ENCODE peak calls at places on chromosomes 4 and X, in four cellular contexts. L is activated CD4-positive, alpha-beta T cell treated with anti-CD3 and anti-CD28 coated beads, Interleukin-2, amount 10 ng/mL, durations not matched to agents 7 days and 5 days; E is putamen; O is stimulated activated CD4-positive, alpha-beta T cell treated with anti-CD3 and anti-CD28 coated beads, Interleukin-4, amount 100 ng/mL, for 48 hours. N is an unnamed sample.

GRCh38 chr4:89137695-89138094 is 26.4 kb downstream of the TIGD2 start:
- DNase-seq in L (no peak), O (no peak), E (no peak), N (no peak)

GRCh38 chr4:98352403-98352802 is 91.2 kb downstream of the RAP1GDS1 start:
- DNase-seq in E (no peak), O (no peak), L (no peak), N (no peak)

GRCh38 chr4:48653217-48654014 is 126.7 kb downstream of the FRYL start:
- DNase-seq in L (no peak), E (peak), O (peak), N (peak)

GRCh38 chr4:687975-688694 is 816 bp downstream of the SLC49A3 start:
- DNase-seq in O (no peak), E (no peak), L (no peak), N (no peak)

GRCh38 chrX:148542481-148543255 is 42.3 kb downstream of the AFF2 start:
- DNase-seq in E (no peak), L (no peak), O (no peak), N (no peak)

GRCh38 chrX:19303216-19303880 is 40.4 kb upstream of the PDHA1 start:
- DNase-seq in O (no peak), E (no peak), L (no peak), N (no peak)

GRCh38 chr4:15234101-15234500 is 193.7 kb upstream of the C1QTNF7 start:
- DNase-seq in L (no peak), E (no peak), O (no peak), N (no peak)

GRCh38 chr4:181418491-181418890 is 824.7 kb upstream of the TENM3 start:
- DNase-seq in E (no peak), L (no peak), O (no peak), N (no peak)

GRCh38 chr4:87035881-87036509 is 101.2 kb downstream of the AFF1 start:
- DNase-seq in L (no peak), O (no peak), E (no peak), N (no peak)

GRCh38 chr4:155367608-155368007 is 9.2 kb downstream of the MAP9 start:
- DNase-seq in E (no peak), L (no peak), O (no peak), N (no peak)

GRCh38 chrX:41429592-41429991 is 17.6 kb upstream of the NYX start:
- DNase-seq in E (no peak), O (no peak), L (no peak), N (no peak)

GRCh38 chr4:129641179-129641578 is 545.2 kb downstream of the C4orf33 start:
- DNase-seq in E (peak), O (peak), L (peak), N (peak)

GRCh38 chr4:26307027-26307426 is 13.8 kb upstream of the RBPJ start:
- DNase-seq in E (no peak), O (no peak), L (no peak), N (no peak)

GRCh38 chrX:31371956-31372355 is 300.1 kb upstream of the FTHL17 start:
- DNase-seq in L (no peak), O (no peak), E (no peak), N (no peak)

GRCh38 chrX:49291615-49292337 is 11.7 kb upstream of the GAGE10 start:
- DNase-seq in L (peak), O (peak), E (no peak), N (peak)

GRCh38 chr4:73388887-73389286 is 15.2 kb upstream of the ALB start:
- DNase-seq in O (no peak), E (no peak), L (no peak), N (no peak)

GRCh38 chr4:48252313-48252712 is 17.3 kb downstream of the TEC start:
- DNase-seq in E (no peak), O (no peak), L (no peak), N (no peak)

GRCh38 chr4:126750723-126751122 is 882.0 kb upstream of the INTU start:
- DNase-seq in E (no peak), O (no peak), L (no peak), N (no peak)

GRCh38 chr4:188372856-188373255 is 233.6 kb downstream of the TRIML1 start:
- DNase-seq in O (no peak), L (no peak), E (no peak), N (no peak)